ENCODE peak calls at places on chromosomes 7 and 10, in four cellular contexts. Y is cardiac muscle cell, I is uterus, X is kidney. Z is an unnamed sample.

GRCh38 chr10:129949411-129950335 is 14.4 kb downstream of the EBF3 start:
- DNase-seq in X (peak), Y (peak), I (peak), Z (no peak)

GRCh38 chr7:91517408-91517807 is 253.2 kb downstream of the FZD1 start:
- DNase-seq in Y (no peak), I (no peak), X (no peak), Z (no peak)

GRCh38 chr7:45469103-45469502 is 105.1 kb upstream of the ADCY1 start:
- DNase-seq in X (no peak), Y (no peak), I (no peak), Z (no peak)

GRCh38 chr10:7406712-7407333 is 4.0 kb downstream of the SFMBT2 start:
- DNase-seq in Y (no peak), I (peak), X (peak), Z (no peak)

GRCh38 chr10:60336901-60337630 is 52.6 kb downstream of the ANK3 start:
- DNase-seq in X (no peak), Y (no peak), I (no peak), Z (no peak)

GRCh38 chr7:124692420-124692819 is 73.2 kb downstream of the GPR37 start:
- DNase-seq in X (no peak), I (no peak), Y (no peak), Z (no peak)

GRCh38 chr10:131833446-131834080 is 67.2 kb upstream of the PPP2R2D start:
- DNase-seq in Y (no peak), I (no peak), X (peak), Z (no peak)

GRCh38 chr10:124596116-124596785 is 134.6 kb downstream of the LHPP start:
- DNase-seq in Y (no peak), X (peak), I (no peak), Z (no peak)

GRCh38 chr10:11742009-11742778 is at the start of gene ECHDC3:
- DNase-seq in Y (no peak), X (peak), I (peak), Z (peak)

GRCh38 chr7:72161534-72161933 is 250.6 kb downstream of the CALN1 start:
- DNase-seq in X (no peak), I (no peak), Y (no peak), Z (no peak)

GRCh38 chr7:41478187-41478586 is 224.7 kb downstream of the INHBA start:
- DNase-seq in Y (no peak), I (no peak), X (no peak), Z (no peak)

GRCh38 chr10:15167411-15168295 is 840 bp downstream of the NMT2 start:
- DNase-seq in X (peak), I (peak), Y (peak), Z (peak)

GRCh38 chr7:151249034-151249731 is 689 bp upstream of the SMARCD3 start:
- DNase-seq in Y (peak), I (no peak), X (no peak), Z (peak)

GRCh38 chr10:125144693-125145623 is 15.4 kb downstream of the CTBP2 start:
- DNase-seq in X (no peak), Y (no peak), I (peak), Z (no peak)

GRCh38 chr10:124472071-124472470 is 10.4 kb downstream of the LHPP start:
- DNase-seq in I (no peak), X (no peak), Y (no peak), Z (no peak)

GRCh38 chr10:100131571-100131970 is 49.9 kb upstream of the CPN1 start:
- DNase-seq in Y (no peak), I (no peak), X (no peak), Z (no peak)

GRCh38 chr10:96863922-96864543 is 31.9 kb downstream of the LCOR start:
- DNase-seq in I (no peak), X (no peak), Y (no peak), Z (no peak)

GRCh38 chr7:17781491-17782215 is 158.6 kb downstream of the SNX13 start:
- DNase-seq in I (no peak), Y (no peak), X (no peak), Z (no peak)

GRCh38 chr7:154587812-154588211 is 415.1 kb downstream of the PAXIP1 start:
- DNase-seq in X (no peak), Y (no peak), I (no peak), Z (no peak)

GRCh38 chr10:104274762-104275721 is 6.1 kb downstream of the GSTO2 start:
- DNase-seq in X (peak), I (no peak), Y (peak), Z (peak)

DNA sequence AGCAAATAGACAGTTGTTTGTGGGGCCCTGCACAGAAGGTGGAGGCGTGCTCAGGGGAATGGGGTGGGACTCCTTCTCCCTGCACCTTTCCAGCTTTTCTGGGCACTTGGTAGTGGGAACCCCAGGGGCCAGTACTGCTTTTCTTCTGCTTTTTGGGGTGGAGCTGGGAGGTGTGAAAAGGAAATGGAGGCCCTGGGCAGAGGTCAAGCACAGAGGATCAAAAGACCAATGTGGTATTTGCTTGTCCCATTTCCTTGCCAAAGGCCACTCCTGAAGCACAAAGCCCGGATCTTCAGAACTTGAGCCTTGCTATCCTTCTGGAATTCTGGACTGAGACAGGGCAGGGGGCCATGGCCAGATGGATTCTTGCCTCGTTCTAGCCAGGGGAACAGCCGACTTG is 26.4 kb downstream of the ADRA2A start:
- DNase-seq in I (no peak), Y (no peak), X (no peak), Z (no peak)
- H3K27ac ChIP-seq in I (no peak), Y (no peak), X (no peak), Z (no peak)

DNA sequence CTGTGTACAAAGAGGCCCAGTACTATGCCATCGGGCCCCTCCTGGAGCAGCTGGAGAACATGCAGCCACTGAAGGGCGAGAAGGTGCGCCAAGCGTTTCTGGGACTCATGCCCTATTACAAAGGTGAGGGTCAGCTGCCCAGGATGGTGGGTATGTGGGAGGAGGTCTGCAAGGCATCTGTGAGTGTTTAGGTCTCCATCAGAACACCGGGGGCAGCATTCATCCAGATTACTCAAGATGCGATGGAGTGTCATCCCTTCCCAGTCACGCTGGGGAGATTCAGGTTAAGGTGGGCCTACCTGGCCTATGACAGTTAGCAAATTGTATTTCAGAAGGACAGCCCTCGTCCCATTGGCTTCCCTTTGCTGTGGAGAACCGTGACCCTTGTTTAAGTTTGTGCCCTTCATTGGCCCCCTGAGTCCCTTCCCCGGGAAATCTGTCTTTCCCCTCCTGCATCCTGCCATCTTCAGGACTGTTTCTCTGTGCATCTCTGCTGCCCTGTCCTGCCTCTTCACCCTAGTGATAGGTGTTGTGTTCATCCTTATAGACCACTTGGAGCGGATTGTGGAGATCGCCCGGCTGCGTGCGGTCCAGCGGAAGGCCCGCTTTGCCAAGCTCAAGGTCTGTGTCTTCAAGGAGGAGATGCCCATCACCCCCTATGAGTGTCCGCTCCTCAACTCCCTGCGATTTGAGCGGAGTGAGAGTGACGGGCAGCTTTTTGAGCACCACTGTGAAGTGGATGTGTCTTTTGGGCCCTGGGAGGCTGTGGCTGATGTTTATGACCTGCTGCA is 9.8 kb downstream of the KCTD7 start:
- DNase-seq in X (no peak), Y (no peak), I (no peak), Z (no peak)
- TF ChIP-seq CTCF in X (no peak), Y (no peak), I (no peak), Z (no peak)

GRCh38 chr7:2792240-2792639 is 51.9 kb downstream of the GNA12 start:
- DNase-seq in X (no peak), I (no peak), Y (no peak), Z (no peak)
- H3K27ac ChIP-seq in X (no peak), I (peak), Y (peak), Z (no peak)

GRCh38 chr7:157474685-157475084 is 137.9 kb downstream of the DNAJB6 start:
- DNase-seq in Y (no peak), I (no peak), X (no peak), Z (no peak)
- TF ChIP-seq CTCF in Y (no peak), I (no peak), X (peak), Z (peak)

GRCh38 chr10:13299437-13300287 is at the start of gene PHYH:
- DNase-seq in Y (peak), X (peak), I (peak), Z (peak)

GRCh38 chr10:13296476-13296875 is 3.4 kb downstream of the PHYH start:
- DNase-seq in I (no peak), Y (no peak), X (no peak), Z (no peak)

GRCh38 chr10:13302821-13303555 is 3.1 kb upstream of the PHYH start:
- DNase-seq in I (no peak), Y (no peak), X (no peak), Z (no peak)

GRCh38 chr10:13294784-13295183 is 5.1 kb downstream of the PHYH start:
- DNase-seq in Y (no peak), X (no peak), I (no peak), Z (no peak)

GRCh38 chr10:13298748-13299436 is 972 bp downstream of the PHYH start:
- DNase-seq in X (no peak), Y (no peak), I (no peak), Z (no peak)
- H3K27ac ChIP-seq in X (peak), Y (peak), I (peak), Z (peak)

GRCh38 chr10:123245264-123245663 is 91.1 kb downstream of the BUB3 start:
- DNase-seq in X (no peak), I (no peak), Y (no peak), Z (no peak)
- TF ChIP-seq CTCF in X (no peak), I (no peak), Y (no peak), Z (no peak)